ENCODE peak calls at places on chromosomes 6 and 20, in six cellular contexts. K, P, F, E, S and L are unnamed samples.

GRCh38 chr6:112330071-112330876 is 16.9 kb upstream of the RFPL4B start:
- DNase-seq in P (no peak), F (no peak), K (no peak), S (peak), E (no peak), L (peak)

GRCh38 chr6:140071601-140072062 is 697.2 kb upstream of the CITED2 start:
- DNase-seq in S (peak), F (no peak), P (no peak), E (no peak), K (no peak), L (peak)

GRCh38 chr6:168956884-168957730 is 296.5 kb downstream of the THBS2 start:
- DNase-seq in K (peak), P (peak), F (peak), E (no peak), S (peak), L (peak)

GRCh38 chr6:133206942-133207341 is 34.2 kb upstream of the EYA4 start:
- DNase-seq in F (no peak), P (no peak), E (no peak), S (no peak), K (no peak), L (no peak)

GRCh38 chr6:25670208-25670607 is 18.2 kb downstream of the SCGN start:
- DNase-seq in E (no peak), S (no peak), F (no peak), P (no peak), K (peak), L (no peak)

GRCh38 chr6:161284653-161285052 is 10.8 kb upstream of the AGPAT4 start:
- DNase-seq in E (no peak), P (no peak), S (no peak), K (no peak), F (no peak), L (no peak)

GRCh38 chr20:15379897-15380296 is 1042.5 kb upstream of the FLRT3 start:
- DNase-seq in P (no peak), F (no peak), K (no peak), E (no peak), S (no peak), L (no peak)

GRCh38 chr6:115441671-115442070 is 619.0 kb downstream of the FRK start:
- DNase-seq in P (no peak), F (no peak), E (no peak), K (no peak), S (no peak), L (no peak)

GRCh38 chr6:44228836-44229235 is 5.4 kb downstream of the SLC29A1 start:
- DNase-seq in P (no peak), F (no peak), E (no peak), S (no peak), K (no peak), L (no peak)

GRCh38 chr6:134437376-134437775 is 119.5 kb upstream of the SGK1 start:
- DNase-seq in K (no peak), F (no peak), P (no peak), S (peak), E (no peak), L (peak)

GRCh38 chr20:57769756-57770155 is 59.9 kb upstream of the PMEPA1 start:
- DNase-seq in S (no peak), P (no peak), E (no peak), F (no peak), K (no peak), L (no peak)

GRCh38 chr6:33014841-33015634 is 5.6 kb upstream of the HLA-DOA start:
- DNase-seq in F (peak), K (peak), P (peak), E (no peak), S (peak), L (peak)

GRCh38 chr6:23016701-23017100 is 447.3 kb downstream of the HDGFL1 start:
- DNase-seq in S (no peak), E (no peak), P (no peak), K (no peak), F (no peak), L (peak)

GRCh38 chr6:9428416-9429172 is 986.3 kb downstream of the TFAP2A start:
- DNase-seq in F (no peak), P (no peak), E (no peak), K (no peak), S (no peak), L (peak)

GRCh38 chr20:9989066-9989724 is 45.6 kb upstream of the ANKEF1 start:
- DNase-seq in S (peak), K (no peak), E (no peak), P (no peak), F (no peak), L (peak)

GRCh38 chr20:5402903-5403531 is 86.3 kb upstream of the PROKR2 start:
- DNase-seq in K (peak), S (peak), F (peak), P (no peak), E (no peak), L (no peak)

GRCh38 chr6:107340881-107341280 is 118.5 kb downstream of the PDSS2 start:
- DNase-seq in P (no peak), E (no peak), K (no peak), F (no peak), S (no peak), L (no peak)

GRCh38 chr6:13762648-13763441 is 51.2 kb upstream of the RANBP9 start:
- DNase-seq in K (peak), E (no peak), S (peak), P (no peak), F (no peak), L (peak)

GRCh38 chr20:62928246-62928939 is 2.1 kb upstream of the DIDO1 start:
- DNase-seq in P (no peak), S (peak), F (no peak), E (no peak), K (no peak), L (no peak)

GRCh38 chr6:17418281-17419188 is 25.1 kb downstream of the CAP2 start:
- DNase-seq in E (no peak), P (no peak), K (no peak), F (no peak), S (peak), L (peak)

GRCh38 chr6:37531026-37531425 is 31.3 kb upstream of the CCDC167 start:
- DNase-seq in F (no peak), E (no peak), P (no peak), K (no peak), S (no peak), L (no peak)
- H3K4me3 ChIP-seq in F (no peak), E (no peak), P (no peak), K (no peak), S (no peak), L (no peak)

DNA sequence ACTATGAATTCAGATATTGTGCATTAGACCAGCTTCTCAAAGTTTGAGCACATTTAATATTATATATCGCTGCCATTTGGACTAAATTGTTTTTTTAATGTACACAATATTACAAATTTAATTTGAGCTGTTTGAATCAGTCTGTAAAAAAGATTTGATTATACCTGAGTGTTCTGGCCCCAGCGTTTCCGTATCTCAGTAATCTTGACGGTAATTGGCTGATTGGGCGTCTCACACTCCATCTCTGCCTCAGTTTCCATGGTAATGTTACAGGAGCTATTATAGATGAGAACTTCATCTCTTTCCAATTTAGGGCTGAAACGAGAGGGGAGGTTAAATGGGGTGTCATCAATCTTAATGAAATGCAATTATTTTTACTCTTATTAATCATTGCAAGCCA is 77.3 kb downstream of the PKHD1 start:
- DNase-seq in P (no peak), S (no peak), F (no peak), E (no peak), K (no peak), L (no peak)
- H3K4me3 ChIP-seq in P (no peak), S (no peak), F (no peak), E (no peak), K (no peak), L (no peak)

DNA sequence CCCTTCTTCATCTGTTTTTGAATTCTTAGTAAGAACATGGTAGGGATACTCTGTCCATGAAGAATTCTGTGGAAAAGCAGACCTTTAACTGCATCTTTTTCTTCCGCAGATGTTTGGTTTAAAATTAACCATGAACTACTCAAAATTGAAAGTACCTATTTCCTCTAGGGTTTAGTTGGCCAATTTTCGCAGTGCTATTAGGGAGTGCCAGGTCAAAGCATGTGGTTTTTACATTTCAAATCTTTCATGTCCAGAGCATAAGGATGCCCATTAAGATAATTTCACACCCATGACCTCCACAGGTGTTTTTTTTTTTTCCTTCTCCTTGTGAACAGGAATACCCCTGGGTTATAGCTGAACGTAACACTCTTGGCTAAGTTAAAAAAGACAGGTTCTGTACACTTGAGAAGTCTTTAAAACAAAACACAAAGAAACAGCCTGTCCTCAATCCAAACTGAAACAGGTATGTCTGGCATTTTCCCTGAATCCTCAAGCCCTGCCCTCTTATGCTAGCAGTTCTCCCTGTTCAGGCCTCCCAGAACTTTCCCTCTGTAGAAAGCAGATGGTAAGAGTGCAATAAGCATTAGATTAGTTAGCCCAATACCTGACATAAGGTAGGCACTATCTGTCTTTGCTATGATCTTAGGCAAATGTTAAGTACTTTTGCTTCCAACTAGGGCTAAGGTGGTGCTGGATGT is 67.1 kb downstream of the ELOVL5 start:
- DNase-seq in P (no peak), S (no peak), F (no peak), K (no peak), E (no peak), L (no peak)
- H3K4me3 ChIP-seq in P (no peak), S (no peak), F (no peak), K (no peak), E (no peak), L (no peak)

GRCh38 chr20:19048898-19049889 is 163.2 kb upstream of the SLC24A3 start:
- DNase-seq in P (no peak), K (no peak), S (no peak), E (no peak), F (no peak), L (no peak)
- H3K4me3 ChIP-seq in P (no peak), K (no peak), S (no peak), E (no peak), F (no peak), L (no peak)

DNA sequence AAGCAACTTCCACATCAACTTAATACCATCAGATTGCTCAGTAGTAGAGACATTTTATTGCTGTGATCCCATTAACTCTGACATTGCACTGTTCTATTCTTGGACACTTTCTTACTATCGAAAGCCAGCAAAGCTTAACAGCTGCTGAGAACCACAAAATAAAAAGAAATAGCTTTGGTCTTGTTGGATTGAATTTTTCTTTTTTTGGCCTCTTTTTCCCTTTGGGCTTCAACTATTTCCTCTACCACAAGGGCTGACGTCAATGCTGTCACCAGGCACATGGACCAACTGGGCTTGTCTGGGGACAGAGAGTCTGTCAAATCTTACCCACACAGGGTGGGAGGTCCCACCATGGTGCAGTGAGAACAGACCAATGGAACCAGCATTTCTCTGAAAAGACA is 63.4 kb upstream of the ENPP5 start:
- DNase-seq in K (no peak), P (no peak), E (no peak), F (no peak), S (no peak), L (no peak)
- H3K4me3 ChIP-seq in K (no peak), P (no peak), E (no peak), F (no peak), S (no peak), L (no peak)

GRCh38 chr6:11876934-11877433 is 98.4 kb upstream of the ADTRP start:
- DNase-seq in K (no peak), S (no peak), E (no peak), F (peak), P (no peak), L (no peak)
- H3K4me3 ChIP-seq in K (no peak), S (no peak), E (no peak), F (no peak), P (no peak), L (no peak)

DNA sequence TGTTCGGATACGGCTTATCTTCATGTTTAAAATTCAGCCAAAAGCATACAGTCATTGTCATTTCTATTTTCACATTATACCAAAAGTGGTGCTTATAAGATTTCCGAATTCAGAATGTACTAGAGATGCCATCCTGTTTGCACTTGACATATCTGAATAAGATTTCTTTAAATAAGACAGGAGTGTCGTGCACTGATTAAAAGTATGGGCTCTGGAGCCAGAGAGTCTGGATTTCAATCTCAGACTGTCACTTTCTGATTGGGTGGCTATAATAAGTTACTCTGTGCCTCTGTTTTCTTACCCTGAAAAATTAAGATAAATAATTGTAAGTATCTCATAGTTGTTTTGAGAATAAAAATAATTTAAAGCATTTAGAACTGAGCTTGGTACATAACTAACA is 92.8 kb downstream of the RWDD2A start:
- DNase-seq in F (no peak), E (no peak), K (no peak), S (no peak), P (no peak), L (no peak)
- H3K4me3 ChIP-seq in F (no peak), E (no peak), K (no peak), S (no peak), P (no peak), L (no peak)

GRCh38 chr6:8108759-8109539 is 6.6 kb upstream of the EEF1E1 start:
- DNase-seq in E (no peak), P (no peak), K (no peak), S (peak), F (no peak), L (no peak)

GRCh38 chr6:8110117-8110721 is 7.9 kb upstream of the EEF1E1 start:
- DNase-seq in F (no peak), E (no peak), K (no peak), P (no peak), S (no peak), L (no peak)

GRCh38 chr6:8113260-8113659 is 10.9 kb upstream of the EEF1E1 start:
- DNase-seq in K (no peak), P (no peak), F (no peak), S (no peak), E (no peak), L (peak)

GRCh38 chr6:8108031-8108660 is 5.8 kb upstream of the EEF1E1 start:
- DNase-seq in S (peak), K (peak), P (no peak), E (no peak), F (no peak), L (peak)

DNA sequence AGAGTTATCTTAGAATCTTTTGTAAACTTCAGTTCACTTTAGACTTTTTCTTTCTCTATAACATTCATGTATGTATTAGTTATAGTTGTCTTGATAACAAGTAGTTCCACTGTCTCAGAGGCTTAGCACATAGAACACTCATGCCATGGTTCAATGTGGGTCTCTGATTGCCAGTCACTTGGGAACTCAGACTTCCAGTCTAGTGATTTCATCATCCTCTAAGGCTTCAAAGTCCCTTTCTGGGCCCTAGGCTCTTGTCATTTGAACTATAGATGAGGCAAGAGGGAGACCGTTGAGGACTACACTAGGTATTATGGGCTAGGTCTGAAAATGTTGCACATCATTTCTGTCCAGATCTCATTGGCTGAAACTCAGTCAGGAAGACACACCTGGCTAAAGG is 8.4 kb upstream of the EEF1E1 start:
- DNase-seq in P (no peak), E (no peak), S (no peak), K (no peak), F (no peak), L (no peak)
- H3K4me3 ChIP-seq in P (no peak), E (no peak), S (no peak), K (no peak), F (no peak), L (no peak)

GRCh38 chr6:105988321-105988720 is 97.8 kb upstream of the PRDM1 start:
- DNase-seq in P (no peak), E (no peak), K (no peak), S (no peak), F (no peak), L (no peak)

GRCh38 chr6:105986998-105987397 is 99.1 kb upstream of the PRDM1 start:
- DNase-seq in F (no peak), P (no peak), E (no peak), S (no peak), K (no peak), L (no peak)

GRCh38 chr6:105983763-105984162 is 102.4 kb upstream of the PRDM1 start:
- DNase-seq in P (no peak), E (no peak), K (no peak), S (no peak), F (no peak), L (no peak)

GRCh38 chr6:105985098-105985815 is 100.9 kb upstream of the PRDM1 start:
- DNase-seq in F (no peak), E (no peak), P (no peak), S (peak), K (no peak), L (no peak)

DNA sequence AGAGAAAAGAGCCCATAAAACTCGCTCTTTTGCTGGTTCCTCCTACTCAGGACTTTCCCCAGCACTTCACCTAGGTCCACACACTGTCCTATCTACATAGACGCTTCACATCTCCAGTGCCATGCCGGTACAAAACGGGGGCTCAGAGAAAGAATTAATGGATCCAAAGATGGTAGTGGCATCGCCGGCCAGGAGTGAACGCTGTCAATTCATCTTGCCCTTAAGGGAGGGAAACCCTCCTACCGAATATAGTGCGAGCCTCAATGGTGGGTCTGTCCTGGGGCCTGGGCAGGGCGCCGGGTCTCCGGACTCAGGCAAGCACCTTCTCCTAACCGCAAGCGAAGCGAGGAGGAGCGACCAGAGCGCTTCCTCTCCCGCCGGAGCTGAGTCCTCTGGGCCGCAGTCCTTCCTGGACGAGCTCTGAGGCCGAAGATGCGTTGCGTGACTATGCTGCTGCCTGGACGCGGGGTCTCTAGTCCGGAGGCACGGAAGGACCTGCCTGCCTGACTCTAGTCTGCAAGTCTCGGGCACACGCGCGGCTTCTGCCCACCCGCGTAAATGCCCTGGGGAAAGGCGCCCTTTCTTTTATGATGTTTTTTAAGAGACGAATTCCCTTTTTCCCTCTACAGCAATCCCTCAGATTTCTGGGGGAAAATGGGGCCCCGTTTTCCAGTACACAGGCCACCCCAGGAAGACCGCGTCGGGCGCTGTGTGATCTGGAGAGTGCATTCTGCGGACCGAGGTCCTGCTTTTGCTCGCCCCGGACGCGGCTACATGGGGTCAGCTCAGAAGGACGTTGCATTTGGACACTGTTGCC is 100.1 kb upstream of the PRDM1 start:
- DNase-seq in S (peak), K (peak), P (no peak), E (no peak), F (no peak), L (no peak)
- H3K4me3 ChIP-seq in S (peak), K (no peak), P (peak), E (no peak), F (no peak), L (no peak)